ENCODE peak calls at places on chromosomes 13 and 19, in seven cellular contexts. One of them, this sample, is unnamed.

GRCh38 chr13:50594276-50594970 is 249.1 kb downstream of the DLEU7 start:
- DNase-seq in H1: no peak
- DNase-seq in astrocyte of the spinal cord: peak
- DNase-seq in fibroblast of villous mesenchyme: no peak
- DNase-seq in fibroblast of lung: no peak
- DNase-seq in tibial artery: no peak
- DNase-seq in IMR-90: no peak
- DNase-seq in this sample: no peak

GRCh38 chr19:45906221-45906620 is 3.8 kb upstream of the MYPOP start:
- DNase-seq in tibial artery: no peak
- DNase-seq in fibroblast of villous mesenchyme: no peak
- DNase-seq in H1: no peak
- DNase-seq in IMR-90: peak
- DNase-seq in fibroblast of lung: peak
- DNase-seq in astrocyte of the spinal cord: no peak
- DNase-seq in this sample: no peak

GRCh38 chr13:100597253-100597652 is 8.7 kb upstream of the GGACT start:
- DNase-seq in IMR-90: peak
- DNase-seq in astrocyte of the spinal cord: peak
- DNase-seq in fibroblast of lung: peak
- DNase-seq in H1: no peak
- DNase-seq in fibroblast of villous mesenchyme: no peak
- DNase-seq in tibial artery: no peak
- DNase-seq in this sample: no peak

GRCh38 chr13:36820222-36820621 is 1.2 kb downstream of the RFXAP start:
- DNase-seq in H1: no peak
- DNase-seq in IMR-90: no peak
- DNase-seq in tibial artery: no peak
- DNase-seq in fibroblast of villous mesenchyme: no peak
- DNase-seq in astrocyte of the spinal cord: peak
- DNase-seq in fibroblast of lung: no peak
- DNase-seq in this sample: no peak

GRCh38 chr13:32978278-32978677 is 37.9 kb upstream of the KL start:
- DNase-seq in H1: no peak
- DNase-seq in tibial artery: no peak
- DNase-seq in fibroblast of villous mesenchyme: no peak
- DNase-seq in fibroblast of lung: no peak
- DNase-seq in IMR-90: no peak
- DNase-seq in astrocyte of the spinal cord: no peak
- DNase-seq in this sample: no peak

GRCh38 chr13:68124437-68125086 is 894.4 kb upstream of the PCDH9 start:
- DNase-seq in H1: no peak
- DNase-seq in IMR-90: no peak
- DNase-seq in tibial artery: no peak
- DNase-seq in fibroblast of villous mesenchyme: no peak
- DNase-seq in fibroblast of lung: no peak
- DNase-seq in astrocyte of the spinal cord: no peak
- DNase-seq in this sample: no peak

GRCh38 chr19:38808741-38809140 is 4.0 kb downstream of the LGALS4 start:
- DNase-seq in tibial artery: no peak
- DNase-seq in astrocyte of the spinal cord: no peak
- DNase-seq in fibroblast of villous mesenchyme: no peak
- DNase-seq in fibroblast of lung: no peak
- DNase-seq in H1: no peak
- DNase-seq in IMR-90: no peak
- DNase-seq in this sample: no peak

GRCh38 chr13:71030789-71031188 is 836.2 kb downstream of the DACH1 start:
- DNase-seq in astrocyte of the spinal cord: no peak
- DNase-seq in fibroblast of lung: no peak
- DNase-seq in H1: no peak
- DNase-seq in fibroblast of villous mesenchyme: no peak
- DNase-seq in tibial artery: no peak
- DNase-seq in IMR-90: no peak
- DNase-seq in this sample: no peak

GRCh38 chr19:8367327-8368001 is 3.5 kb downstream of the ANGPTL4 start:
- DNase-seq in H1: peak
- DNase-seq in astrocyte of the spinal cord: peak
- DNase-seq in fibroblast of villous mesenchyme: peak
- DNase-seq in IMR-90: peak
- DNase-seq in tibial artery: peak
- DNase-seq in fibroblast of lung: peak
- DNase-seq in this sample: peak

GRCh38 chr13:106629068-106629712 is 61.3 kb upstream of the ARGLU1 start:
- DNase-seq in fibroblast of villous mesenchyme: no peak
- DNase-seq in tibial artery: no peak
- DNase-seq in H1: no peak
- DNase-seq in fibroblast of lung: no peak
- DNase-seq in IMR-90: no peak
- DNase-seq in astrocyte of the spinal cord: no peak
- DNase-seq in this sample: no peak

GRCh38 chr19:17655751-17656480 is 32.2 kb downstream of the UNC13A start:
- DNase-seq in fibroblast of villous mesenchyme: no peak
- DNase-seq in IMR-90: no peak
- DNase-seq in astrocyte of the spinal cord: no peak
- DNase-seq in fibroblast of lung: no peak
- DNase-seq in H1: no peak
- DNase-seq in tibial artery: no peak
- DNase-seq in this sample: no peak

GRCh38 chr19:18119243-18120105 is 21.9 kb downstream of the MAST3 start:
- DNase-seq in IMR-90: no peak
- DNase-seq in fibroblast of lung: no peak
- DNase-seq in astrocyte of the spinal cord: no peak
- DNase-seq in fibroblast of villous mesenchyme: no peak
- DNase-seq in H1: no peak
- DNase-seq in tibial artery: no peak
- DNase-seq in this sample: no peak

GRCh38 chr13:38872693-38873092 is 117.9 kb downstream of the STOML3 start:
- DNase-seq in H1: peak
- DNase-seq in fibroblast of lung: peak
- DNase-seq in IMR-90: peak
- DNase-seq in tibial artery: no peak
- DNase-seq in astrocyte of the spinal cord: peak
- DNase-seq in fibroblast of villous mesenchyme: peak
- DNase-seq in this sample: peak

GRCh38 chr19:48006762-48007161 is 12.3 kb downstream of the ELSPBP1 start:
- DNase-seq in astrocyte of the spinal cord: no peak
- DNase-seq in H1: peak
- DNase-seq in fibroblast of villous mesenchyme: no peak
- DNase-seq in tibial artery: no peak
- DNase-seq in IMR-90: no peak
- DNase-seq in fibroblast of lung: no peak
- DNase-seq in this sample: no peak

GRCh38 chr13:50699874-50700663 is 143.4 kb downstream of the DLEU7 start:
- DNase-seq in IMR-90: no peak
- DNase-seq in astrocyte of the spinal cord: no peak
- DNase-seq in fibroblast of villous mesenchyme: peak
- DNase-seq in tibial artery: no peak
- DNase-seq in H1: no peak
- DNase-seq in fibroblast of lung: no peak
- DNase-seq in this sample: no peak

GRCh38 chr19:16836906-16837362 is 7.7 kb downstream of the SIN3B start:
- DNase-seq in fibroblast of villous mesenchyme: no peak
- DNase-seq in fibroblast of lung: no peak
- DNase-seq in IMR-90: no peak
- DNase-seq in H1: no peak
- DNase-seq in astrocyte of the spinal cord: no peak
- DNase-seq in tibial artery: no peak
- DNase-seq in this sample: no peak

GRCh38 chr13:90680826-90681225 is 666.7 kb upstream of the MIR17HG start:
- DNase-seq in H1: no peak
- DNase-seq in fibroblast of lung: peak
- DNase-seq in astrocyte of the spinal cord: peak
- DNase-seq in tibial artery: no peak
- DNase-seq in IMR-90: no peak
- DNase-seq in fibroblast of villous mesenchyme: no peak
- DNase-seq in this sample: peak

GRCh38 chr13:20002766-20003165 is 44.2 kb downstream of the ZMYM2 start:
- DNase-seq in astrocyte of the spinal cord: no peak
- DNase-seq in tibial artery: no peak
- DNase-seq in fibroblast of lung: no peak
- DNase-seq in H1: no peak
- DNase-seq in IMR-90: no peak
- DNase-seq in fibroblast of villous mesenchyme: no peak
- DNase-seq in this sample: no peak

GRCh38 chr19:2624537-2625091 is 77.9 kb downstream of the GNG7 start:
- DNase-seq in H1: no peak
- DNase-seq in fibroblast of villous mesenchyme: no peak
- DNase-seq in IMR-90: no peak
- DNase-seq in tibial artery: no peak
- DNase-seq in fibroblast of lung: no peak
- DNase-seq in astrocyte of the spinal cord: no peak
- DNase-seq in this sample: no peak

GRCh38 chr19:13920940-13921744 is 15.1 kb downstream of the CC2D1A start:
- DNase-seq in fibroblast of villous mesenchyme: peak
- DNase-seq in tibial artery: no peak
- DNase-seq in astrocyte of the spinal cord: peak
- DNase-seq in IMR-90: peak
- DNase-seq in fibroblast of lung: peak
- DNase-seq in H1: no peak
- DNase-seq in this sample: no peak

GRCh38 chr13:99027661-99028425 is 50.0 kb upstream of the DOCK9 start:
- DNase-seq in astrocyte of the spinal cord: no peak
- DNase-seq in fibroblast of villous mesenchyme: no peak
- DNase-seq in H1: no peak
- DNase-seq in tibial artery: no peak
- DNase-seq in IMR-90: no peak
- DNase-seq in fibroblast of lung: no peak
- DNase-seq in this sample: no peak

GRCh38 chr19:18612051-18612771 is 459 bp upstream of the TMEM59L start:
- DNase-seq in H1: no peak
- DNase-seq in tibial artery: no peak
- DNase-seq in fibroblast of lung: no peak
- DNase-seq in fibroblast of villous mesenchyme: no peak
- DNase-seq in IMR-90: no peak
- DNase-seq in astrocyte of the spinal cord: no peak
- DNase-seq in this sample: no peak

GRCh38 chr19:4208385-4209094 is 20.8 kb upstream of the EBI3 start:
- DNase-seq in fibroblast of lung: peak
- DNase-seq in fibroblast of villous mesenchyme: no peak
- DNase-seq in tibial artery: no peak
- DNase-seq in H1: no peak
- DNase-seq in astrocyte of the spinal cord: peak
- DNase-seq in IMR-90: peak
- DNase-seq in this sample: no peak

DNA sequence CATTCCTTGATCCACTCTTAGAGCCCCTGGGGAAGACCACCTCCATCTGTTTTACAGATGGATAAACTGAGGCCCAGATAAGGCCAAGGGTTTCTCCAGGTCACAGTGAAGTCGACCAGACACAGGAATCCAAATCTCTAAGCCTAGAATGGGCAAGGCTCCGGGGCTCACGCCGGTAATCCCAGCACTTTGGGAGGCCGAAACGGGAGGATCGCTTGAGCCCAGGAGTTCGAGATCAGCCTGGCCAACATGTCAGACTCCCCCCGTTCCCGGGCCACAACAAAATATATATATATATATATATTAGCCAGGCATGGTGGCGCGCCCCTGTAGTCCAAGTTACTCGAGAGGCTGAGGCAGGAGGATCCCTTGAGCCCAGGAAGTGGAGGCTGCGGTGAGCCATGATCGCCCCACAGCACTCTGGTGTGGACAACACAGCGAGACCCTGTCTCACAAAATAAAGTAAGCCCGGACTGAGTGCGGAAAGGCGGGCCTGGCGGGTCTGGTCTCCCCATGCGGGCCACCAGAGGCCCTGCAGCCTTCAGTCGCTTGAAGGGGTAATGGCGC is 615 bp upstream of the RPL13A start:
- DNase-seq in astrocyte of the spinal cord: no peak
- DNase-seq in tibial artery: peak
- DNase-seq in fibroblast of villous mesenchyme: no peak
- DNase-seq in H1: no peak
- DNase-seq in fibroblast of lung: no peak
- DNase-seq in IMR-90: no peak
- DNase-seq in this sample: no peak
- H3K4me3 ChIP-seq in astrocyte of the spinal cord: no peak
- H3K4me3 ChIP-seq in tibial artery: no peak
- H3K4me3 ChIP-seq in fibroblast of villous mesenchyme: no peak
- H3K4me3 ChIP-seq in H1: no peak
- H3K4me3 ChIP-seq in fibroblast of lung: no peak
- H3K4me3 ChIP-seq in IMR-90: no peak
- H3K4me3 ChIP-seq in this sample: no peak

GRCh38 chr19:28530406-28531035 is 682.4 kb downstream of the UQCRFS1 start:
- DNase-seq in fibroblast of villous mesenchyme: no peak
- DNase-seq in fibroblast of lung: no peak
- DNase-seq in H1: no peak
- DNase-seq in tibial artery: no peak
- DNase-seq in astrocyte of the spinal cord: no peak
- DNase-seq in IMR-90: no peak
- DNase-seq in this sample: no peak
- TF ChIP-seq CTCF in fibroblast of villous mesenchyme: no peak
- TF ChIP-seq CTCF in fibroblast of lung: no peak
- TF ChIP-seq CTCF in H1: no peak
- TF ChIP-seq CTCF in tibial artery: no peak
- TF ChIP-seq CTCF in astrocyte of the spinal cord: no peak
- TF ChIP-seq CTCF in IMR-90: no peak
- TF ChIP-seq CTCF in this sample: no peak

DNA sequence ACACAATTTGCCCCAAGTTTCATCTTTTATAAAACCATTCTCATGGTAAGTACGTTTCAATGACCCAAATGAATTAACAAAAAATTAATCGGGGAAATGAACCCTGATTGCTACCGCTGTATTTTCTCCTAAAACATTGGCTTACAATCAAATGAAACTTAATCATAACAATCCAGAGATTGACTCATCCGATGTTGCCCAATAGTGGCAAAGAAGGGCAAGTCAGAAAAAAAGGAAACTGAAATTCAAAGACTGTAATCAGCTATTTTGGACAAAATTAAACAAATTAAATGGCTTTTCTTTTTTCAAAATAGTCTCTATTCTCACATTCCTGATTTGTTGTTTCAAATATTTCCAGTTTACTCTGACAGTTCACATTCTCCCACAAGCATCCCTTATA is 3.9 kb upstream of the ACOD1 start:
- DNase-seq in H1: no peak
- DNase-seq in tibial artery: no peak
- DNase-seq in IMR-90: peak
- DNase-seq in fibroblast of lung: peak
- DNase-seq in fibroblast of villous mesenchyme: peak
- DNase-seq in astrocyte of the spinal cord: peak
- DNase-seq in this sample: no peak
- H3K4me3 ChIP-seq in H1: no peak
- H3K4me3 ChIP-seq in tibial artery: no peak
- H3K4me3 ChIP-seq in IMR-90: no peak
- H3K4me3 ChIP-seq in fibroblast of lung: no peak
- H3K4me3 ChIP-seq in fibroblast of villous mesenchyme: no peak
- H3K4me3 ChIP-seq in astrocyte of the spinal cord: no peak
- H3K4me3 ChIP-seq in this sample: no peak

DNA sequence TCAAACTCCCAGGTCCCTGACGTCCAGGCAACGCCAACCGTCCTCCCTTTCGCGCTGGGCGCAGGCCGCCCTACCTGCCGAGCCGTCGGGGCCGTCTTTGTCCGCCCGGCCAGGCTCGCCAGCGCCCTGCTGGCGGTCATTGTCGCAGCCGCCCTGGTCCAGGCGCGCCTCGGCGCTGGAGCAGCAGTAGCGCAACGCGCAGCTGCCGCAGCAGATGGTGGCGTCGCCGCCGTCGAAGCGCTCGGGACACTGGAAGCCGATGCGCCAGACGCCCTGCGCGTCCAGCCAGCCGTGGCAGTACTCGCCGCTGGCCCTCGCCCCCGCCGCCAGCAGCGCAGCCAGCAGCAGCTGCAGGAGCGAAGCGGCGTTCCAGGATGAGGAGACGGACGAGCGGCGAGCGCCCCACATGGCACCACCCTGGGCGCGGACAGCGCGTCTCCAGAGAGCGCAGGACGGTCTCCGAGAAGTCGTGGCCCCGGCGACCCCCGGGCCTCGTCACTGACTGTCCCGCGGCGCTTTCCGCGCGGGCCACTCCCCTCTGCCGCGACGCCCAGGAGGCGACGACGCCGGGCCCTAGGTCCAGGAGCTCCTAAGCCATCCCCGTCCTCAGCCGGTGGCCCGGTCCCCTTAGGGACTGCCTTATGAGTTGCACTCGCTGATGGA is 1.1 kb downstream of the SHISA2 start:
- DNase-seq in astrocyte of the spinal cord: peak
- DNase-seq in fibroblast of villous mesenchyme: no peak
- DNase-seq in tibial artery: no peak
- DNase-seq in IMR-90: no peak
- DNase-seq in fibroblast of lung: peak
- DNase-seq in H1: no peak
- DNase-seq in this sample: no peak
- TF ChIP-seq CTCF in astrocyte of the spinal cord: no peak
- TF ChIP-seq CTCF in fibroblast of villous mesenchyme: no peak
- TF ChIP-seq CTCF in tibial artery: no peak
- TF ChIP-seq CTCF in IMR-90: no peak
- TF ChIP-seq CTCF in fibroblast of lung: no peak
- TF ChIP-seq CTCF in H1: no peak
- TF ChIP-seq CTCF in this sample: no peak

This sample was measured in astrocyte of the cerebellum.